ENCODE peak calls at places on chromosomes 12 and 14, in seven cellular contexts. J is Panc1, D is Peyer's patch, T is heart right ventricle, V is upper lobe of left lung, S is IMR-90, G is lower lobe of right lung. P is an unnamed sample.
A peak's percentile ranks its signal among the peaks of the same experiment; 100 is the strongest.

GRCh38 chr12:52847335-52848102 is 1.3 kb downstream of the KRT78 start:
- DNase-seq in D (no peak), G (no peak), J (no peak), S (no peak), V (no peak), T (no peak), P (no peak)

GRCh38 chr14:47567273-47567672 is 108.1 kb downstream of the MDGA2 start:
- DNase-seq in J (no peak), V (no peak), T (no peak), D (no peak), G (no peak), S (no peak), P (no peak)

GRCh38 chr14:100540141-100540925 is 46.9 kb downstream of the BEGAIN start:
- DNase-seq in J (no peak), D (peak; percentile 46), V (no peak), S (no peak), G (peak; percentile 37), T (peak; percentile 11), P (no peak)

GRCh38 chr14:73714656-73715081 is 485 bp upstream of the PNMA1 start:
- DNase-seq in D (no peak), G (no peak), V (no peak), T (no peak), J (no peak), S (peak; percentile 42), P (no peak)

GRCh38 chr12:104573-105081 is 38.1 kb downstream of the IQSEC3 start:
- DNase-seq in T (no peak), G (no peak), S (no peak), D (no peak), V (no peak), J (no peak), P (no peak)

GRCh38 chr12:58443273-58443980 is 476.9 kb downstream of the LRIG3 start:
- DNase-seq in G (no peak), S (peak; percentile 13), V (no peak), J (no peak), T (no peak), D (no peak), P (peak; percentile 58)

GRCh38 chr12:12474471-12474928 is 88.2 kb downstream of the DUSP16 start:
- DNase-seq in V (no peak), D (no peak), J (no peak), T (no peak), G (no peak), S (no peak), P (no peak)

GRCh38 chr12:76183459-76184186 is 99.1 kb upstream of the NAP1L1 start:
- DNase-seq in J (peak; percentile 79), D (no peak), V (no peak), G (no peak), T (no peak), S (peak; percentile 99), P (peak; percentile 82)

GRCh38 chr12:88579572-88579940 is 715 bp downstream of the KITLG start:
- DNase-seq in T (peak; percentile 54), S (no peak), V (peak; percentile 48), J (no peak), D (peak; percentile 55), G (peak; percentile 62), P (peak; percentile 8)

GRCh38 chr14:20350280-20350679 is 6.8 kb downstream of the PARP2 start:
- DNase-seq in S (peak; percentile 20), T (no peak), V (no peak), D (no peak), J (no peak), G (no peak), P (no peak)

GRCh38 chr12:67355428-67356385 is 86.5 kb downstream of the CAND1 start:
- DNase-seq in S (peak; percentile 69), G (no peak), V (peak; percentile 23), J (peak; percentile 18), T (no peak), D (no peak), P (peak; percentile 68)

GRCh38 chr12:356276-356988 is 32.7 kb downstream of the KDM5A start:
- DNase-seq in S (peak; percentile 38), T (no peak), J (no peak), V (no peak), D (no peak), G (no peak), P (no peak)

GRCh38 chr14:54025661-54026060 is 69.0 kb upstream of the BMP4 start:
- DNase-seq in D (peak; percentile 46), G (no peak), T (no peak), J (no peak), S (peak; percentile 5), V (no peak), P (peak; percentile 36)

GRCh38 chr12:68240975-68241374 is 12.4 kb downstream of the IL22 start:
- DNase-seq in T (no peak), S (peak; percentile 57), V (peak; percentile 22), G (no peak), D (peak; percentile 71), J (no peak), P (peak; percentile 88)

GRCh38 chr12:131505561-131505960 is 205.3 kb upstream of the SFSWAP start:
- DNase-seq in G (no peak), S (no peak), T (no peak), V (no peak), D (no peak), J (no peak), P (no peak)

GRCh38 chr14:22570132-22570949 is 18.7 kb downstream of the DAD1 start:
- DNase-seq in T (no peak), G (no peak), V (peak; percentile 76), S (peak; percentile 82), J (peak; percentile 59), D (peak; percentile 94), P (peak; percentile 98)

GRCh38 chr12:5461966-5462365 is 30.1 kb downstream of the NTF3 start:
- DNase-seq in J (no peak), S (no peak), G (no peak), D (no peak), T (no peak), V (no peak), P (no peak)

GRCh38 chr12:12705833-12706520 is 10.0 kb upstream of the GPR19 start:
- DNase-seq in D (peak; percentile 81), G (no peak), S (no peak), V (peak; percentile 30), J (no peak), T (peak; percentile 34), P (no peak)

GRCh38 chr14:64761441-64762043 is 57.3 kb downstream of the PLEKHG3 start:
- DNase-seq in V (no peak), G (peak; percentile 35), T (no peak), S (peak; percentile 49), J (no peak), D (no peak), P (no peak)

GRCh38 chr14:88868558-88869159 is 44.2 kb downstream of the TTC8 start:
- DNase-seq in V (no peak), S (peak; percentile 23), T (no peak), G (no peak), D (no peak), J (no peak), P (peak; percentile 34)

DNA sequence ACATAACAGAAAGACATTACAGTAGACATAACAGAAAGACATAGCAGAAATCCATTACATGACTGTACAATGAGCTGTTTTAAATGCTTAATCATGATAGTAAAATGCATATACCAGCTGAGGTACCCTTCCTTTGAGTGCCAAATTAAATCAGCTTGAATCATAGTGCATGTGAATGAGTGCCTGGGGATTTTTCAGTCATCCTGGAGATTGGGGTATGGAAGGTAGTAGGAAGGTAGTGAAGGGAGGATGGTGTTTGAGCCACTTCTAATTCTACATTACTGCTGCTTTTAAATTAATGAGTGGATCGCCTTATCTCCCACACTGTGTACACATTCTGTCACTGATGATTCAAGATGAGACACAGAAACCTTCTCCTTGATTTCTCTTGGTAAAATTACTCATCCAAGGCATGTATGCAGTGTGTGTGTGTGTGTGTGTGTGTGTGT is 534.2 kb downstream of the LRFN5 start:
- DNase-seq in S (peak; percentile 90), T (no peak), D (no peak), V (no peak), G (no peak), J (peak; percentile 86), P (no peak)
- H3K4me3 ChIP-seq in S (no peak overlapping the region), T (no peak overlapping the region), D (no peak overlapping the region), V (no peak overlapping the region), G (no peak overlapping the region), J (no peak overlapping the region), P (no peak overlapping the region)

DNA sequence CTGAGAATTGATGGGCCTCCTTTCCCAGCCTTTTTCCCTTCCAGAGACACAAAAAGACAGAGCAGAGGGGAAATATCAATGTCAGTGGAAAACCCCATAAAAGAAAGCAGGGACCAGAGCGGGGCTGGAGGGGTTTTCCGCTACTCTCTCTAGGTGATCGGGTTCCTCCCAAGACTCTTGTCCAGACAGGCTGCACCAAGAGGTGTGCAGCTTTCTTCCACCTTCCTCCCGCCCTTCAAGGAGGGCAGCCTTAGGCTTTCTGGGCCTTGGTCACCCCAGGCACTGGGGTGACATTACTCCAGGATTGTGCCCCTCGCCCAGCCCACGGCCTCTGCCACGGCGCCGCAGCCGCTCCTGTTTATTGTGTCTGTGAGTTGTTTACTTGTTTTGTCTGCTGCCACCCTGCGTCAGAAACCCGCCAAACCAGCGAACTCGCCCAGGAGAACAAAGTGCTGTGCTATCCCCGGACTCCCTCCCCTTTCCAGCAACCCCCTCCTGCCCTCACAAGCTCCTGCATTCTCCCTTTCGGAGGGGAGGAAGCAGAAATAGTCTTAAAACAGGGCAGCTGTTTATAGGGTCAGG is 6.7 kb upstream of the HOXC6 start:
- DNase-seq in S (no peak), V (no peak), G (no peak), T (no peak), J (no peak), D (no peak), P (peak; percentile 38)
- TF ChIP-seq CTCF in S (no peak), V (no peak), G (no peak), T (no peak), J (peak; percentile 76), D (no peak), P (peak; percentile 23)

GRCh38 chr12:62158013-62158412 is 102.2 kb upstream of the USP15 start:
- DNase-seq in G (no peak), J (no peak), T (no peak), S (no peak), D (no peak), V (no peak), P (no peak)

GRCh38 chr12:62163368-62163767 is 96.8 kb upstream of the USP15 start:
- DNase-seq in G (no peak), S (no peak), V (no peak), T (no peak), D (no peak), J (no peak), P (peak; percentile 30)

GRCh38 chr12:62162214-62162613 is 98.0 kb upstream of the USP15 start:
- DNase-seq in G (no peak), D (no peak), S (no peak), V (no peak), J (no peak), T (no peak), P (peak; percentile 21)

GRCh38 chr12:62164036-62164435 is 96.2 kb upstream of the USP15 start:
- DNase-seq in T (no peak), V (no peak), D (no peak), J (no peak), G (no peak), S (no peak), P (no peak)

GRCh38 chr12:62158416-62159360 is 101.5 kb upstream of the USP15 start:
- DNase-seq in D (no peak), V (no peak), J (no peak), T (no peak), S (no peak), G (no peak), P (no peak)
- H3K4me3 ChIP-seq in D (no peak overlapping the region), V (no peak overlapping the region), J (no peak overlapping the region), T (no peak overlapping the region), S (no peak overlapping the region), G (no peak overlapping the region), P (no peak overlapping the region)

GRCh38 chr12:45309826-45310626 is 94.1 kb downstream of the ANO6 start:
- DNase-seq in G (no peak), V (no peak), S (peak; percentile 64), T (no peak), D (no peak), J (no peak), P (no peak)
- TF ChIP-seq CTCF in G (no peak), V (no peak), S (peak; percentile 12), T (no peak), D (no peak), J (no peak), P (no peak)

P was measured in GM12865.